ENCODE peak calls at places on chromosomes 6 and 20, in four cellular contexts. L is omental fat pad, P is GM23248, T is lung microvascular endothelial cell. A is an unnamed sample.

GRCh38 chr20:1333462-1334369 is 4.8 kb upstream of the SDCBP2 start:
- DNase-seq in L (peak; percentile 14), P (no peak), T (no peak), A (no peak)

GRCh38 chr20:24632581-24632980 is 163.2 kb downstream of the SYNDIG1 start:
- DNase-seq in L (no peak), P (no peak), T (no peak), A (no peak)

GRCh38 chr6:87444362-87444761 is 28.4 kb upstream of the SLC35A1 start:
- DNase-seq in L (no peak), P (no peak), T (no peak), A (no peak)

GRCh38 chr6:116446399-116446798 is 14.8 kb upstream of the CALHM6 start:
- DNase-seq in L (no peak), P (peak; percentile 65), T (no peak), A (no peak)

GRCh38 chr20:38789503-38790209 is 15.8 kb upstream of the PPP1R16B start:
- DNase-seq in L (no peak), P (peak; percentile 86), T (no peak), A (no peak)

GRCh38 chr6:169959129-169960002 is 207.9 kb downstream of the ERMARD start:
- DNase-seq in L (no peak), P (no peak), T (no peak), A (peak; percentile 81)

GRCh38 chr20:9038791-9039190 is 30.1 kb upstream of the PLCB4 start:
- DNase-seq in L (no peak), P (peak; percentile 57), T (no peak), A (no peak)

GRCh38 chr20:7516631-7517051 is 423.6 kb downstream of the HAO1 start:
- DNase-seq in L (no peak), P (no peak), T (no peak), A (no peak)

GRCh38 chr6:116314218-116314617 is 34.5 kb upstream of the TSPYL1 start:
- DNase-seq in L (no peak), P (no peak), T (no peak), A (no peak)

GRCh38 chr6:138443979-138444378 is 40.0 kb downstream of the HEBP2 start:
- DNase-seq in L (no peak), P (no peak), T (no peak), A (no peak)

GRCh38 chr20:3660262-3661059 is 2.7 kb downstream of the GFRA4 start:
- DNase-seq in L (no peak), P (peak; percentile 20), T (no peak), A (peak; percentile 4)

GRCh38 chr20:49821850-49822249 is 9.2 kb downstream of the SLC9A8 start:
- DNase-seq in L (no peak), P (peak; percentile 75), T (peak; percentile 29), A (no peak)

GRCh38 chr20:16392346-16392745 is 180.9 kb downstream of the KIF16B start:
- DNase-seq in L (no peak), P (no peak), T (no peak), A (no peak)

GRCh38 chr6:26216015-26216885 is 129.0 kb downstream of the HFE start:
- DNase-seq in L (no peak), P (peak; percentile 94), T (peak; percentile 98), A (no peak)

GRCh38 chr20:60062431-60063336 is 104.5 kb downstream of the CDH26 start:
- DNase-seq in L (no peak), P (peak; percentile 86), T (no peak), A (peak; percentile 58)

GRCh38 chr20:49768204-49769124 is 44.2 kb upstream of the SLC9A8 start:
- DNase-seq in L (peak; percentile 60), P (peak; percentile 87), T (peak; percentile 90), A (no peak)

GRCh38 chr20:60490184-60490583 is 532.0 kb downstream of the CDH26 start:
- DNase-seq in L (no peak), P (no peak), T (no peak), A (no peak)

GRCh38 chr6:25882066-25882496 is 8.0 kb upstream of the SLC17A3 start:
- DNase-seq in L (no peak), P (no peak), T (no peak), A (no peak)

GRCh38 chr6:41939848-41940758 is 1.5 kb downstream of the CCND3 start:
- DNase-seq in L (no peak), P (peak; percentile 56), T (peak; percentile 27), A (peak; percentile 75)